ENCODE peak calls at places on chromosomes 2 and 18, in four cellular contexts. One of them, this sample, is unnamed.

GRCh38 chr2:217994776-217995274 is 8.0 kb downstream of the TNS1 start:
- DNase-seq in colonic mucosa: no peak
- DNase-seq in hepatocyte: no peak
- DNase-seq in CD4-positive, alpha-beta T cell: no peak
- DNase-seq in this sample: no peak

GRCh38 chr18:37701967-37702366 is 136.4 kb upstream of the CELF4 start:
- DNase-seq in CD4-positive, alpha-beta T cell: no peak
- DNase-seq in hepatocyte: no peak
- DNase-seq in colonic mucosa: no peak
- DNase-seq in this sample: no peak

GRCh38 chr18:44541159-44541558 is 139.5 kb upstream of the SETBP1 start:
- DNase-seq in colonic mucosa: no peak
- DNase-seq in hepatocyte: no peak
- DNase-seq in CD4-positive, alpha-beta T cell: no peak
- DNase-seq in this sample: no peak

GRCh38 chr2:62333961-62334360 is 138.0 kb downstream of the B3GNT2 start:
- DNase-seq in hepatocyte: no peak
- DNase-seq in colonic mucosa: no peak
- DNase-seq in CD4-positive, alpha-beta T cell: no peak
- DNase-seq in this sample: no peak

GRCh38 chr2:181780159-181781081 is 100.1 kb upstream of the NEUROD1 start:
- DNase-seq in CD4-positive, alpha-beta T cell: no peak
- DNase-seq in colonic mucosa: no peak
- DNase-seq in hepatocyte: no peak
- DNase-seq in this sample: peak; percentile 34

GRCh38 chr2:55146266-55146665 is 85.8 kb downstream of the CLHC1 start:
- DNase-seq in hepatocyte: no peak
- DNase-seq in colonic mucosa: no peak
- DNase-seq in CD4-positive, alpha-beta T cell: no peak
- DNase-seq in this sample: no peak

GRCh38 chr2:175251425-175252041 is 70.0 kb upstream of the ATP5MC3 start:
- DNase-seq in colonic mucosa: peak; percentile 19
- DNase-seq in hepatocyte: peak; percentile 57
- DNase-seq in CD4-positive, alpha-beta T cell: no peak
- DNase-seq in this sample: no peak

GRCh38 chr2:43518182-43518581 is 77.7 kb downstream of the THADA start:
- DNase-seq in colonic mucosa: no peak
- DNase-seq in hepatocyte: no peak
- DNase-seq in CD4-positive, alpha-beta T cell: no peak
- DNase-seq in this sample: no peak

GRCh38 chr2:236512902-236513433 is 56.7 kb upstream of the ACKR3 start:
- DNase-seq in hepatocyte: peak; percentile 71
- DNase-seq in colonic mucosa: peak; percentile 53
- DNase-seq in CD4-positive, alpha-beta T cell: peak; percentile 64
- DNase-seq in this sample: peak; percentile 79

GRCh38 chr18:1585881-1586488 is 681.3 kb downstream of the ADCYAP1 start:
- DNase-seq in CD4-positive, alpha-beta T cell: no peak
- DNase-seq in colonic mucosa: no peak
- DNase-seq in hepatocyte: peak; percentile 28
- DNase-seq in this sample: no peak

GRCh38 chr2:30763151-30763660 is 44.0 kb downstream of the CAPN13 start:
- DNase-seq in hepatocyte: no peak
- DNase-seq in CD4-positive, alpha-beta T cell: no peak
- DNase-seq in colonic mucosa: no peak
- DNase-seq in this sample: no peak

GRCh38 chr2:71069376-71069775 is 928 bp downstream of the NAGK start:
- DNase-seq in CD4-positive, alpha-beta T cell: no peak
- DNase-seq in colonic mucosa: no peak
- DNase-seq in hepatocyte: no peak
- DNase-seq in this sample: no peak

DNA sequence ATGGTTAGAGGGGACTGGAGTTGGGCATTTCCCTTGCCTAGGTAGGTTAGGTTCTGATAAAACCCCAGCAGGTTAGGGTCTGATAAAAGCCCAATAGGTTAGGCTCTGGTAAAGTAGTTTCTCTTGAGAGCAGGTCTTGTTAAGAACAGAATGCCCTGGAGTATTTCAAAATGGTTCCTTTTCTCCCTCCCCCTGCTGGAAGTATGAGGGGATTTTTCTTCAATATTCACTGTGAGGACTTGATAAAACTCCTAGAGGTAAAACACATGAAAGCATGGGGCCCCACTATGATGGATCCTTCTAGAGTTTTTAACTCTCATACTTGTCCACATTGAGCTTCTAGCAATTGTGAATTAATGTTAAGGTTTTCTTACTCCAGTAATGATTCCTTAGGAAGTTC is 27.6 kb downstream of the ANKAR start:
- DNase-seq in CD4-positive, alpha-beta T cell: no peak
- DNase-seq in colonic mucosa: no peak
- DNase-seq in hepatocyte: no peak
- DNase-seq in this sample: no peak
- TF ChIP-seq CTCF in CD4-positive, alpha-beta T cell: no peak
- TF ChIP-seq CTCF in colonic mucosa: no peak
- TF ChIP-seq CTCF in hepatocyte: no peak
- TF ChIP-seq CTCF in this sample: no peak

GRCh38 chr2:47767880-47768609 is 14.9 kb upstream of the MSH6 start:
- DNase-seq in hepatocyte: peak; percentile 77
- DNase-seq in colonic mucosa: peak; percentile 54
- DNase-seq in CD4-positive, alpha-beta T cell: peak; percentile 67
- DNase-seq in this sample: peak; percentile 79
- TF ChIP-seq CTCF in hepatocyte: peak; percentile 96
- TF ChIP-seq CTCF in colonic mucosa: peak; percentile 99
- TF ChIP-seq CTCF in CD4-positive, alpha-beta T cell: peak; percentile 97
- TF ChIP-seq CTCF in this sample: peak; percentile 95

DNA sequence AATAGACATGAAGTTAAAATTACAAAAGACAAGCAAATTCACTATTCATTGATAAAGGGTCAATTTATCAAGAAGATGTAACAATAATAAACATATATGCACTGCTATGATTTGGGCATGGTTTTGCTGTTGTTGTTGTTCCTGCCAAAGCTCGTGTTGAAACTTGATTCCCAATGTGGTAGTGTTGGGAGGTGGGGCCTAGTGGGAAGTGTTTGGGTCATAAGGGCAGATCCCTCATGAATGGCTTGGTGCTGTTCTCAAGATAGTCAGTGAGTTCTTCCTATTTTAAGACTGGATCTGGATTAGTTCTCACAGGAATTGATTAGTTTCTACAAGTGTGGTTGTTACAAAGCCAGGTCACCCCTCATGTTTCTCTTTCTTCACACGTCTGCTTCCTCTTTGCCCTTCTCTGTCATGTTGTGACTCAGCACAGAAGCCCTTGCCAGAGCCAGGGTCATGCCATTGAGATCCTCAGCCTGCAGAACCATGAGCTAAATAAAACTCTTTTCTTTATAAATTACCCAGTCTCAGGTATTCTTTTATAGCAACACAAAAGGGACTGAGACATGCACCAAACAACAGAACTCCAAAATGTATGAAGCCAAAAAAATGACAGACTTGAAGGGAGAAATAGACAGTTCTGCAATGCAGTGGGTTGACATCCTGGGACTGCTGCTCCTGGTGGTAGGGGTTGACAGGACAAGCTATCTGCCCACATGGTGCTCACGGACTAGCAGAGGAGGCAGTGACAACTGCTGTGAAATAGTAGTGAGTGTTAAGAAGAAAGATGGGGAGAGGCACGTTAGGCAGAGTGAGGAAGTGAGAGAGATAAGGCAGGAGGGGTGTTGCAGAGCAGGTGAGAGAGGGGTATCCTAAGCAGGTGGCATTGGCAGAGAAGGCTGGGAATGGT is 18.6 kb upstream of the SKA1 start:
- DNase-seq in colonic mucosa: no peak
- DNase-seq in hepatocyte: no peak
- DNase-seq in CD4-positive, alpha-beta T cell: no peak
- DNase-seq in this sample: no peak
- TF ChIP-seq CTCF in colonic mucosa: no peak
- TF ChIP-seq CTCF in hepatocyte: no peak
- TF ChIP-seq CTCF in CD4-positive, alpha-beta T cell: no peak
- TF ChIP-seq CTCF in this sample: no peak

GRCh38 chr2:137655812-137656211 is 308.5 kb upstream of the HNMT start:
- DNase-seq in colonic mucosa: no peak
- DNase-seq in CD4-positive, alpha-beta T cell: no peak
- DNase-seq in hepatocyte: no peak
- DNase-seq in this sample: no peak

GRCh38 chr2:137658433-137658832 is 305.8 kb upstream of the HNMT start:
- DNase-seq in CD4-positive, alpha-beta T cell: no peak
- DNase-seq in hepatocyte: no peak
- DNase-seq in colonic mucosa: no peak
- DNase-seq in this sample: no peak

GRCh38 chr2:137654046-137654445 is 310.2 kb upstream of the HNMT start:
- DNase-seq in colonic mucosa: no peak
- DNase-seq in hepatocyte: no peak
- DNase-seq in CD4-positive, alpha-beta T cell: no peak
- DNase-seq in this sample: no peak

DNA sequence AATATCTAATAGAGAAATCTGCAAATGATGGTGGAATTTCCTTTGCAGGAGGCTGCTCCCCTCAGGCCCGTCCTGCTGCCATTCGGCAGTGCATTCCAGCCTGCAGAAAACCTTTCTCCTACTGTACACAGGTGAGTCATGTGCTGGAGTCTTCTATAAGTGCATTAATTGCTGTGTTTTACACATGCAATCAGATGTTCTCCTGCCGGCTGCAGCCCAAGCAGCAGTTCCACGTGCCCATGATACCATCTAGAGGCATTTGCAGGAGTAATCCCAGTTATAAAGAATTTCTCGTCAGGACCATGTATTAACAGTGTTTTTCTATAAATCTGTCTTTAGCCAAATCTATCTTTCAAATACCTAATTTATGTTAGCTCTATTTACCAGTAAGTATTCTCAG is 304.7 kb upstream of the HNMT start:
- DNase-seq in CD4-positive, alpha-beta T cell: no peak
- DNase-seq in hepatocyte: peak; percentile 65
- DNase-seq in colonic mucosa: no peak
- DNase-seq in this sample: no peak
- TF ChIP-seq CTCF in CD4-positive, alpha-beta T cell: no peak
- TF ChIP-seq CTCF in hepatocyte: peak; percentile 55
- TF ChIP-seq CTCF in colonic mucosa: no peak
- TF ChIP-seq CTCF in this sample: no peak

GRCh38 chr18:70176537-70176936 is 28.9 kb downstream of the RTTN start:
- DNase-seq in colonic mucosa: no peak
- DNase-seq in CD4-positive, alpha-beta T cell: no peak
- DNase-seq in hepatocyte: no peak
- DNase-seq in this sample: no peak
- TF ChIP-seq CTCF in colonic mucosa: no peak
- TF ChIP-seq CTCF in CD4-positive, alpha-beta T cell: no peak
- TF ChIP-seq CTCF in hepatocyte: no peak
- TF ChIP-seq CTCF in this sample: no peak

DNA sequence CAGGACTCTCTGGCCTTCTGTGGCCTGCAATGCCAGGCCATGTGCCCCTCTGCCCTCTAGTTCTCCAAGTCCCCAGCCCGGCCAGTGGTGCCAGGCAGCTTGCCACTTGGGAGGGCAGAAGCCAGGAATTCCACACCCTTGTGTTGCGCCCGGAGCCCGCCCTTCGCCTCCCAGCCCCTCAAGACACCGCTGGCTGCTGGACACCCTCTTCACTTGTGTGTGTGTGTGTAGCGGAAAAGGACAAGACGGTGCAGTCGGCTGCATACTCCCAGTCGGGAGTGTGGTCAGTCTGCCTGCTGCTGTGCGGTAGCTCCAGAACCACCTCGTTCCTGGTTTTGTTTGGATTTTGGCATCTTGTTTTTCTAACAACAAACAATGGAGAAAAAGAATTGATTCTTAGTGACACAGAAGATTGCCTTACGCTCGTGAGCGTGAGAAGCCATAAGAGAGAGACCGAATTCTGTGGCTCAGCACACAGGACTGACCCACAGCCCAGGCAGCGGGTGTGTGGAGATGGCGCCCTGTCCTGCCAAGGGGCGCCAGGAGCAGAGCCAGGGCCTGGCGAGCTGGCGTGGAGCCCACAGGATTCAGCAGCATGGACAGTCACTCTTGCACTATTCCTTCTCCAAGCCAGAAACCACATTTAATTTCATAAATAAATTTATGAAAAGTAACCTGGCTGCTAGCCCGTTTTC is 46.5 kb downstream of the FAM168B start:
- DNase-seq in colonic mucosa: no peak
- DNase-seq in CD4-positive, alpha-beta T cell: no peak
- DNase-seq in hepatocyte: no peak
- DNase-seq in this sample: no peak
- TF ChIP-seq CTCF in colonic mucosa: no peak
- TF ChIP-seq CTCF in CD4-positive, alpha-beta T cell: no peak
- TF ChIP-seq CTCF in hepatocyte: no peak
- TF ChIP-seq CTCF in this sample: no peak

GRCh38 chr2:60678551-60678950 is 77.5 kb upstream of the PAPOLG start:
- DNase-seq in CD4-positive, alpha-beta T cell: no peak
- DNase-seq in colonic mucosa: no peak
- DNase-seq in hepatocyte: no peak
- DNase-seq in this sample: no peak
- TF ChIP-seq CTCF in CD4-positive, alpha-beta T cell: no peak
- TF ChIP-seq CTCF in colonic mucosa: no peak
- TF ChIP-seq CTCF in hepatocyte: no peak
- TF ChIP-seq CTCF in this sample: no peak